ENCODE peak calls at places on chromosomes 11 and 22, in six cellular contexts. One of them, this sample, is unnamed.

GRCh38 chr22:47046411-47047065 is 284.1 kb downstream of the TBC1D22A start:
- DNase-seq in T follicular helper cell: no peak
- DNase-seq in AG20443: no peak
- DNase-seq in T-cell: no peak
- DNase-seq in heart right ventricle: peak
- DNase-seq in KG1: no peak
- DNase-seq in this sample: no peak

GRCh38 chr11:118530683-118531596 is at the start of gene TMEM25:
- DNase-seq in T follicular helper cell: peak
- DNase-seq in AG20443: peak
- DNase-seq in T-cell: peak
- DNase-seq in heart right ventricle: peak
- DNase-seq in KG1: peak
- DNase-seq in this sample: peak

GRCh38 chr22:50705851-50706351 is 32.1 kb upstream of the ACR start:
- DNase-seq in T follicular helper cell: no peak
- DNase-seq in AG20443: no peak
- DNase-seq in T-cell: no peak
- DNase-seq in heart right ventricle: no peak
- DNase-seq in KG1: no peak
- DNase-seq in this sample: no peak

GRCh38 chr11:120017582-120017981 is 120.3 kb downstream of the TRIM29 start:
- DNase-seq in T follicular helper cell: no peak
- DNase-seq in AG20443: no peak
- DNase-seq in T-cell: no peak
- DNase-seq in heart right ventricle: no peak
- DNase-seq in KG1: no peak
- DNase-seq in this sample: no peak

GRCh38 chr11:2653930-2654739 is 45.7 kb downstream of the KCNQ1OT1 start:
- DNase-seq in T follicular helper cell: no peak
- DNase-seq in AG20443: no peak
- DNase-seq in T-cell: no peak
- DNase-seq in heart right ventricle: no peak
- DNase-seq in KG1: no peak
- DNase-seq in this sample: no peak

GRCh38 chr22:19639610-19640135 is 74.6 kb upstream of the SEPTIN5 start:
- DNase-seq in T follicular helper cell: no peak
- DNase-seq in AG20443: no peak
- DNase-seq in T-cell: no peak
- DNase-seq in heart right ventricle: no peak
- DNase-seq in KG1: no peak
- DNase-seq in this sample: no peak

GRCh38 chr22:19043111-19044085 is 78.8 kb downstream of the DGCR2 start:
- DNase-seq in T follicular helper cell: no peak
- DNase-seq in AG20443: peak
- DNase-seq in T-cell: no peak
- DNase-seq in heart right ventricle: no peak
- DNase-seq in KG1: no peak
- DNase-seq in this sample: no peak

GRCh38 chr11:9263840-9264380 is 1.2 kb downstream of the DENND5A start:
- DNase-seq in T follicular helper cell: no peak
- DNase-seq in AG20443: peak
- DNase-seq in T-cell: no peak
- DNase-seq in heart right ventricle: no peak
- DNase-seq in KG1: no peak
- DNase-seq in this sample: peak

GRCh38 chr22:27624705-27625104 is 176.9 kb downstream of the MN1 start:
- DNase-seq in T follicular helper cell: no peak
- DNase-seq in AG20443: no peak
- DNase-seq in T-cell: no peak
- DNase-seq in heart right ventricle: no peak
- DNase-seq in KG1: no peak
- DNase-seq in this sample: no peak

GRCh38 chr22:44893731-44894080 is 116.1 kb downstream of the PHF21B start:
- DNase-seq in T follicular helper cell: no peak
- DNase-seq in AG20443: no peak
- DNase-seq in T-cell: no peak
- DNase-seq in heart right ventricle: no peak
- DNase-seq in KG1: no peak
- DNase-seq in this sample: no peak

GRCh38 chr22:39255449-39256185 is 10.8 kb upstream of the PDGFB start:
- DNase-seq in T follicular helper cell: no peak
- DNase-seq in AG20443: no peak
- DNase-seq in T-cell: no peak
- DNase-seq in heart right ventricle: no peak
- DNase-seq in KG1: no peak
- DNase-seq in this sample: no peak

GRCh38 chr11:85725510-85726258 is 39.7 kb upstream of the CCDC89 start:
- DNase-seq in T follicular helper cell: no peak
- DNase-seq in AG20443: peak
- DNase-seq in T-cell: no peak
- DNase-seq in heart right ventricle: no peak
- DNase-seq in KG1: no peak
- DNase-seq in this sample: no peak

GRCh38 chr11:131811380-131811779 is 441.0 kb downstream of the NTM start:
- DNase-seq in T follicular helper cell: no peak
- DNase-seq in AG20443: no peak
- DNase-seq in T-cell: no peak
- DNase-seq in heart right ventricle: no peak
- DNase-seq in KG1: no peak
- DNase-seq in this sample: no peak

GRCh38 chr22:41288245-41288946 is 2.4 kb upstream of the RANGAP1 start:
- DNase-seq in T follicular helper cell: no peak
- DNase-seq in AG20443: peak
- DNase-seq in T-cell: no peak
- DNase-seq in heart right ventricle: no peak
- DNase-seq in KG1: no peak
- DNase-seq in this sample: no peak

GRCh38 chr22:35257002-35257320 is 332 bp upstream of the HMGXB4 start:
- DNase-seq in T follicular helper cell: no peak
- DNase-seq in AG20443: no peak
- DNase-seq in T-cell: no peak
- DNase-seq in heart right ventricle: no peak
- DNase-seq in KG1: no peak
- DNase-seq in this sample: no peak